ENCODE peak calls at places on chromosomes 12 and 14, in four cellular contexts. One of them, this sample, is unnamed. For H3K4me1, the result is how much of the 10 kb centered on the place peaks cover.

GRCh38 chr12:122799635-122800243 is 25.4 kb downstream of the CCDC62 start:
- DNase-seq in GM23338: no peak
- DNase-seq in stomach: no peak
- DNase-seq in body of pancreas: no peak
- DNase-seq in this sample: no peak

GRCh38 chr14:61288720-61289119 is 7.6 kb upstream of the TMEM30B start:
- DNase-seq in GM23338: no peak
- DNase-seq in stomach: no peak
- DNase-seq in body of pancreas: no peak
- DNase-seq in this sample: no peak

GRCh38 chr12:78187741-78188140 is 357.0 kb downstream of the NAV3 start:
- DNase-seq in GM23338: peak
- DNase-seq in stomach: no peak
- DNase-seq in body of pancreas: no peak
- DNase-seq in this sample: no peak

GRCh38 chr14:97580923-97581495 is 783.8 kb downstream of the VRK1 start:
- DNase-seq in GM23338: peak
- DNase-seq in stomach: no peak
- DNase-seq in body of pancreas: no peak
- DNase-seq in this sample: no peak

GRCh38 chr12:113598815-113599406 is 127.2 kb upstream of the LHX5 start:
- DNase-seq in GM23338: no peak
- DNase-seq in stomach: no peak
- DNase-seq in body of pancreas: no peak
- DNase-seq in this sample: no peak

GRCh38 chr14:54564071-54564798 is 2.7 kb upstream of the SAMD4A start:
- DNase-seq in GM23338: peak
- DNase-seq in stomach: no peak
- DNase-seq in body of pancreas: no peak
- DNase-seq in this sample: no peak

GRCh38 chr14:91414475-91415342 is 2.9 kb downstream of the CCDC88C start:
- DNase-seq in GM23338: peak
- DNase-seq in stomach: no peak
- DNase-seq in body of pancreas: no peak
- DNase-seq in this sample: no peak

GRCh38 chr14:69268763-69269162 is 8.8 kb downstream of the GALNT16 start:
- DNase-seq in GM23338: no peak
- DNase-seq in stomach: no peak
- DNase-seq in body of pancreas: no peak
- DNase-seq in this sample: no peak

GRCh38 chr12:122309564-122310121 is 43.3 kb upstream of the VPS33A start:
- DNase-seq in GM23338: no peak
- DNase-seq in stomach: no peak
- DNase-seq in body of pancreas: no peak
- DNase-seq in this sample: no peak

GRCh38 chr12:95208678-95209077 is 8.6 kb downstream of the FGD6 start:
- DNase-seq in GM23338: no peak
- DNase-seq in stomach: no peak
- DNase-seq in body of pancreas: no peak
- DNase-seq in this sample: no peak

GRCh38 chr12:101570022-101570421 is 24.7 kb upstream of the MYBPC1 start:
- DNase-seq in GM23338: peak
- DNase-seq in stomach: no peak
- DNase-seq in body of pancreas: peak
- DNase-seq in this sample: peak

GRCh38 chr14:77531071-77531470 is 32.5 kb upstream of the ISM2 start:
- DNase-seq in GM23338: no peak
- DNase-seq in stomach: no peak
- DNase-seq in body of pancreas: no peak
- DNase-seq in this sample: no peak

GRCh38 chr14:53523226-53523625 is 370.1 kb upstream of the DDHD1 start:
- DNase-seq in GM23338: no peak
- DNase-seq in stomach: no peak
- DNase-seq in body of pancreas: no peak
- DNase-seq in this sample: no peak

GRCh38 chr14:74401504-74402241 is 24.3 kb downstream of the SYNDIG1L start:
- DNase-seq in GM23338: peak
- DNase-seq in stomach: peak
- DNase-seq in body of pancreas: no peak
- DNase-seq in this sample: peak

DNA sequence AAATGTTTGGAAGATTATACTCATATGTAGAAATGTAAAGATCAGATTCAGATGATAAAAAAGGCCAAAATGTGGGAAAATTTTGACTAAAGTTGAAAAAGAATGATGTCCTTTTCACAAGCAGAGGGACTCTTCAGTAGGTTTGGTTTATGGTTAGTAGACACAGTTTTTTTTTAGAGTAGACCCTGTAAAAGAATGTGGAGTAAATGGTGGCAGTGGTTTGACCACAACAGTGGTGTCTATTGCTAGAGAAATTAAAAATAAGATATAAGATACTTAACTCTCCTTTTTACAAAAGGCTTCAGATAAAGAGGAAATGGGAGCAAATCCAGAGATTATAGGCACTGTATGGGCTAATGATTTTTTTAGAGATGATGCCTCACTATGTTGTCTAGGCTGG is 21.8 kb downstream of the RAP1B start:
- DNase-seq in GM23338: no peak
- DNase-seq in stomach: no peak
- DNase-seq in body of pancreas: no peak
- DNase-seq in this sample: no peak
- H3K4me1 ChIP-seq in GM23338: under half
- H3K4me1 ChIP-seq in stomach: half or more
- H3K4me1 ChIP-seq in body of pancreas: half or more
- H3K4me1 ChIP-seq in this sample: under half

GRCh38 chr12:39697108-39697507 is 77.5 kb upstream of the ABCD2 start:
- DNase-seq in GM23338: no peak
- DNase-seq in stomach: no peak
- DNase-seq in body of pancreas: no peak
- DNase-seq in this sample: no peak

GRCh38 chr12:39692258-39692853 is 72.8 kb upstream of the ABCD2 start:
- DNase-seq in GM23338: peak
- DNase-seq in stomach: no peak
- DNase-seq in body of pancreas: no peak
- DNase-seq in this sample: no peak
- TF ChIP-seq CTCF in GM23338: peak
- TF ChIP-seq CTCF in stomach: no peak
- TF ChIP-seq CTCF in body of pancreas: peak
- TF ChIP-seq CTCF in this sample: no peak

GRCh38 chr14:21106191-21106505 is 5.3 kb downstream of the TMEM253 start:
- DNase-seq in GM23338: no peak
- DNase-seq in stomach: no peak
- DNase-seq in body of pancreas: no peak
- DNase-seq in this sample: no peak
- H3K4me1 ChIP-seq in GM23338: under half
- H3K4me1 ChIP-seq in stomach: under half
- H3K4me1 ChIP-seq in body of pancreas: under half
- H3K4me1 ChIP-seq in this sample: half or more

GRCh38 chr12:56836800-56837663 is 73.9 kb downstream of the HSD17B6 start:
- DNase-seq in GM23338: no peak
- DNase-seq in stomach: no peak
- DNase-seq in body of pancreas: no peak
- DNase-seq in this sample: no peak

GRCh38 chr12:56838602-56839488 is 75.7 kb downstream of the HSD17B6 start:
- DNase-seq in GM23338: no peak
- DNase-seq in stomach: no peak
- DNase-seq in body of pancreas: no peak
- DNase-seq in this sample: no peak

GRCh38 chr12:56836317-56836716 is 73.2 kb downstream of the HSD17B6 start:
- DNase-seq in GM23338: no peak
- DNase-seq in stomach: no peak
- DNase-seq in body of pancreas: no peak
- DNase-seq in this sample: no peak

GRCh38 chr12:56840922-56841321 is 77.8 kb downstream of the HSD17B6 start:
- DNase-seq in GM23338: no peak
- DNase-seq in stomach: no peak
- DNase-seq in body of pancreas: no peak
- DNase-seq in this sample: no peak

GRCh38 chr12:56839489-56840442 is 76.6 kb downstream of the HSD17B6 start:
- DNase-seq in GM23338: peak
- DNase-seq in stomach: peak
- DNase-seq in body of pancreas: no peak
- DNase-seq in this sample: peak
- TF ChIP-seq CTCF in GM23338: peak
- TF ChIP-seq CTCF in stomach: no peak
- TF ChIP-seq CTCF in body of pancreas: peak
- TF ChIP-seq CTCF in this sample: no peak

DNA sequence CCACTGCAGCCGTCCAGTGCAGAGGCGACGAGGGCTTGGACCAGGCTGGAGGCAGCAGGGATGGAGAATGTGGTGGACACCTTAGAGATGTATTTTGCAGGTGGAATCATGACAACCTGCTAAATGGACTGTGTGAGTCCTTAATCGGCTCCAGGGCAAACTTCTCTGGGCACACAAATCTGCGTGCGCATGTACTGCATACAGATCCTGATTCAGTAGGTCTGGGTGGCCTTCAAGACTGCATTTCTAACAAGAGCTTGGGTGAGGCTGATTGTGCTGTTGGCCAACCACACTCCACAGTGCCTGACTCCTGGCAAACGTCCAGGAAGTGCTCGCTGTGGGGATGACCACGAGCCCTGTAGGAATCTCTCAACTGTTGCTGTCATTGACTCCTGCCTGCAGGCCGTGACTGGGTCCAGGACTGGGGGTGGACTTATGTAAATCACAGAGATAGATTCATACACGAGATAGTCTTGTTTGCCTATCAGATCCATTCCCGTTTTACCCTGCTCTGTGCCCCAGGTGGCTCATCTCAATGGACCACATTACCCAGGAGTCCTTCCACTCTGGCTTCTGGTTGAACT is 27.2 kb downstream of the JDP2 start:
- DNase-seq in GM23338: no peak
- DNase-seq in stomach: peak
- DNase-seq in body of pancreas: peak
- DNase-seq in this sample: no peak
- H3K4me1 ChIP-seq in GM23338: under half
- H3K4me1 ChIP-seq in stomach: half or more
- H3K4me1 ChIP-seq in body of pancreas: half or more
- H3K4me1 ChIP-seq in this sample: under half

DNA sequence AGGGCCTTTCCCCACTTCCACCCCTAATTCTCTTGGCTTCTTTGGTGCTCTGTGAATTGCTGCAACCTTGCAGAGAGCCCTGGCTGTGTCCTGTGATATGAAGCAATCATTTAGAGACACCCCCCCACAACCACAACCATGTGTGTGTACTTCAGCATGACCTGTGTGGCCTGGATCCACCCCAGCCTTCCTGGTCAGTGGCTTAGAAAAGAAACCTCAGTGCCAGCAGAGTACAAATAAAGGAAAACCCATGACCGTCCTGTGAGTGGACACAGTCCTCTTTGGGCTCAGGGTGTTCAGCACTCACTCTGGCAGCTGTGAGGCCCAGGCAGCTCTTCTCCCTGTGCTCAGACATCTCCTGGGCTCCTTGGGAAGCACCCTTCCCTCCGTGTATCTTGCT is 206.6 kb upstream of the DIO3 start:
- DNase-seq in GM23338: no peak
- DNase-seq in stomach: peak
- DNase-seq in body of pancreas: no peak
- DNase-seq in this sample: no peak
- TF ChIP-seq CTCF in GM23338: no peak
- TF ChIP-seq CTCF in stomach: no peak
- TF ChIP-seq CTCF in body of pancreas: no peak
- TF ChIP-seq CTCF in this sample: no peak